ENCODE peak calls at places on chromosomes 16 and 17, in four cellular contexts. Y, K, E and L are unnamed samples.

GRCh38 chr17:41967141-41967920 is 736 bp downstream of the CNP start:
- DNase-seq in Y (peak; percentile 30), E (no peak), K (peak; percentile 72), L (peak; percentile 90)

GRCh38 chr17:60901806-60902205 is 224.2 kb downstream of the BCAS3 start:
- DNase-seq in E (no peak), K (no peak), Y (peak; percentile 1), L (no peak)

GRCh38 chr17:1967092-1967662 is 58.0 kb downstream of the RTN4RL1 start:
- DNase-seq in K (no peak), E (no peak), Y (no peak), L (no peak)

GRCh38 chr17:57732062-57732461 is 13.0 kb downstream of the CCDC182 start:
- DNase-seq in Y (no peak), E (no peak), K (no peak), L (no peak)

GRCh38 chr16:674968-675883 is at the start of gene RHBDL1:
- DNase-seq in K (peak; percentile 60), E (no peak), Y (no peak), L (no peak)

GRCh38 chr17:37481001-37481665 is 8.6 kb upstream of the DUSP14 start:
- DNase-seq in E (no peak), Y (peak; percentile 14), K (no peak), L (no peak)

GRCh38 chr17:40218740-40219072 is 398 bp upstream of the WIPF2 start:
- DNase-seq in E (peak; percentile 89), K (peak; percentile 89), Y (peak; percentile 41), L (peak; percentile 74)

GRCh38 chr17:49616086-49616485 is 40.4 kb downstream of the NXPH3 start:
- DNase-seq in E (no peak), K (peak; percentile 32), Y (no peak), L (no peak)

GRCh38 chr16:85310868-85311585 is 198.8 kb upstream of the CIBAR2 start:
- DNase-seq in Y (no peak), E (no peak), K (peak; percentile 63), L (no peak)

GRCh38 chr17:307295-307691 is 45.3 kb downstream of the RPH3AL start:
- DNase-seq in K (no peak), Y (no peak), E (no peak), L (no peak)

GRCh38 chr17:17749921-17750320 is 68.7 kb downstream of the RAI1 start:
- DNase-seq in K (peak; percentile 66), Y (peak; percentile 57), E (peak; percentile 79), L (no peak)

GRCh38 chr16:88938933-88939813 is 37.8 kb downstream of the CBFA2T3 start:
- DNase-seq in Y (no peak), K (no peak), E (no peak), L (peak; percentile 62)

GRCh38 chr16:88940196-88941050 is 36.6 kb downstream of the CBFA2T3 start:
- DNase-seq in E (no peak), Y (no peak), K (no peak), L (no peak)

GRCh38 chr16:88941051-88941932 is 35.7 kb downstream of the CBFA2T3 start:
- DNase-seq in K (no peak), E (no peak), Y (no peak), L (peak; percentile 91)

GRCh38 chr16:88938119-88938932 is 38.7 kb downstream of the CBFA2T3 start:
- DNase-seq in K (no peak), Y (no peak), E (no peak), L (peak; percentile 76)

DNA sequence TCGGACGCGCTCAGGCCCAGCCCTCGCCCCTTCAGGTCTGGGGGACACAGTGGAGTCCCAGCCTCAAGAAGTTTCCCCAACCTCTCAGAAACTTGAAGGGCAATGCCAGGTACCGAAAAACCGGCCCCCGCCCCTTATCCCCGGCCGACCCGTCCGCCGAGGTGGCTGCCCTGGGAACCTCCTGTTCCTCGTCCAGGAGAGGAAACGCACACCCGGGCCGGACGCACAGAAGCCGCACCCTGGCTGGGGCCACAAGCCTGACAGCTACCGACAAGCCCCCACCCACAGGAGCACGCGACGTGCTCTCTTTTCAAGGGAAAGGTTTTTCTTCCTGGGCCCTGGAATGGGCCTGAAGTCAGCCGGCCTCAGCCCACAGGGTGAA is 37.2 kb downstream of the CBFA2T3 start:
- DNase-seq in K (no peak), Y (no peak), E (no peak), L (peak; percentile 83)
- H3K27ac ChIP-seq in K (no peak overlapping the region), Y (no peak overlapping the region), E (no peak overlapping the region), L (peak overlapping the region; percentile 86)

DNA sequence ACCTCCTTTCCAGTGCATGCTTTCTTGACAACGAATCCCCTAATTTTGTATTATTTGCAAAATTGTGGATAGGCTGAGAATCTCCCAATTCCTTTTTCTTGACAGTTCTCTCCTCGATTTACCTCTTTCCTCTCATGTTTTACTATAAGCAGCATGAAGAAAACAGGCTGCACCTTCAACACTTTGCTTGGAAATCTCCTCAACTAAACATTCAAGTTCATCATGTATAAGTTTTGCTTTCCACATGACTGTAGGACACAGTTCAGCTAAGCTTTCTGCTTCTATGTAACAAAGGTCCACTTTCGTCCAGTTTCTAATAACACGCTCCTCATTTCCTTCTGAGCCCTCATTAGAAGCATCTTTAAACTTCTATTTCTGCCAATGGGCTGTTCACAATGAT is 199.0 kb upstream of the NLRP1 start:
- DNase-seq in E (no peak), Y (no peak), K (no peak), L (no peak)
- H3K4me1 ChIP-seq in E (no peaks in the 10 kb centered on the region), Y (peaks cover 6% of the 10 kb centered on the region), K (no peaks in the 10 kb centered on the region), L (no peaks in the 10 kb centered on the region)

GRCh38 chr17:29592850-29593545 is at the start of gene ANKRD13B:
- DNase-seq in Y (no peak), E (no peak), K (peak; percentile 67), L (no peak)

GRCh38 chr17:29590261-29590978 is 972 bp upstream of the GIT1 start:
- DNase-seq in Y (no peak), K (no peak), E (no peak), L (no peak)

GRCh38 chr17:29590979-29591736 is 1.7 kb upstream of the GIT1 start:
- DNase-seq in K (peak; percentile 58), Y (no peak), E (no peak), L (no peak)

GRCh38 chr17:29593546-29594440 is 861 bp downstream of the ANKRD13B start:
- DNase-seq in E (no peak), K (peak; percentile 51), Y (no peak), L (no peak)

GRCh38 chr17:29591737-29592624 is 951 bp upstream of the ANKRD13B start:
- DNase-seq in Y (peak; percentile 63), K (peak; percentile 88), E (peak; percentile 91), L (peak; percentile 97)
- H3K4me3 ChIP-seq in Y (no peak overlapping the region), K (peak overlapping the region; percentile 16), E (peak overlapping the region; percentile 88), L (no peak overlapping the region)

GRCh38 chr16:73054131-73054496 is 6.2 kb upstream of the ZFHX3 start:
- DNase-seq in E (no peak), Y (no peak), K (no peak), L (no peak)

GRCh38 chr16:73054732-73055481 is 7.0 kb upstream of the ZFHX3 start:
- DNase-seq in Y (peak; percentile 60), K (no peak), E (no peak), L (no peak)

GRCh38 chr16:73053038-73053378 is 5.1 kb upstream of the ZFHX3 start:
- DNase-seq in Y (no peak), E (no peak), K (no peak), L (no peak)

GRCh38 chr16:73052441-73053030 is 4.6 kb upstream of the ZFHX3 start:
- DNase-seq in E (no peak), Y (no peak), K (no peak), L (no peak)

GRCh38 chr16:73053379-73054130 is 5.6 kb upstream of the ZFHX3 start:
- DNase-seq in E (peak; percentile 80), K (no peak), Y (peak; percentile 32), L (peak; percentile 26)
- H3K27ac ChIP-seq in E (peak overlapping the region; percentile 99), K (no peak overlapping the region), Y (no peak overlapping the region), L (peak overlapping the region; percentile 95)